ENCODE peak calls at places on chromosome 17, in six cellular contexts. One of them, this sample, is unnamed.

GRCh38 chr17:44279586-44280344 is 11.8 kb upstream of the SLC4A1 start:
- DNase-seq in B cell: peak
- DNase-seq in testis: peak
- DNase-seq in ascending aorta: peak
- DNase-seq in vagina: no peak
- DNase-seq in CD8-positive, alpha-beta T cell: no peak
- DNase-seq in this sample: peak

GRCh38 chr17:28427372-28427771 is 21.4 kb upstream of the SLC46A1 start:
- DNase-seq in CD8-positive, alpha-beta T cell: no peak
- DNase-seq in ascending aorta: no peak
- DNase-seq in testis: no peak
- DNase-seq in B cell: no peak
- DNase-seq in vagina: no peak
- DNase-seq in this sample: no peak

GRCh38 chr17:2982854-2983636 is 80.4 kb downstream of the OR1D5 start:
- DNase-seq in testis: peak
- DNase-seq in CD8-positive, alpha-beta T cell: no peak
- DNase-seq in vagina: no peak
- DNase-seq in B cell: no peak
- DNase-seq in ascending aorta: no peak
- DNase-seq in this sample: no peak

GRCh38 chr17:76179496-76180467 is 38.7 kb upstream of the FOXJ1 start:
- DNase-seq in testis: no peak
- DNase-seq in CD8-positive, alpha-beta T cell: no peak
- DNase-seq in vagina: no peak
- DNase-seq in ascending aorta: no peak
- DNase-seq in B cell: no peak
- DNase-seq in this sample: peak

GRCh38 chr17:46866747-46867146 is 15.4 kb downstream of the WNT9B start:
- DNase-seq in CD8-positive, alpha-beta T cell: no peak
- DNase-seq in B cell: no peak
- DNase-seq in vagina: no peak
- DNase-seq in ascending aorta: no peak
- DNase-seq in testis: no peak
- DNase-seq in this sample: no peak

GRCh38 chr17:66523378-66524174 is 221.2 kb downstream of the PRKCA start:
- DNase-seq in ascending aorta: no peak
- DNase-seq in vagina: no peak
- DNase-seq in CD8-positive, alpha-beta T cell: no peak
- DNase-seq in B cell: no peak
- DNase-seq in testis: no peak
- DNase-seq in this sample: no peak

GRCh38 chr17:79332011-79332410 is 257.4 kb downstream of the ENGASE start:
- DNase-seq in vagina: no peak
- DNase-seq in B cell: no peak
- DNase-seq in testis: no peak
- DNase-seq in ascending aorta: no peak
- DNase-seq in CD8-positive, alpha-beta T cell: no peak
- DNase-seq in this sample: no peak

GRCh38 chr17:38871247-38871991 is 1.6 kb downstream of the LASP1 start:
- DNase-seq in ascending aorta: peak
- DNase-seq in CD8-positive, alpha-beta T cell: no peak
- DNase-seq in vagina: no peak
- DNase-seq in B cell: no peak
- DNase-seq in testis: peak
- DNase-seq in this sample: peak

GRCh38 chr17:20993863-20994778 is 48.7 kb downstream of the USP22 start:
- DNase-seq in testis: no peak
- DNase-seq in vagina: no peak
- DNase-seq in ascending aorta: no peak
- DNase-seq in B cell: no peak
- DNase-seq in CD8-positive, alpha-beta T cell: no peak
- DNase-seq in this sample: no peak

GRCh38 chr17:74569392-74570003 is 2.2 kb upstream of the CD300H start:
- DNase-seq in testis: peak
- DNase-seq in vagina: no peak
- DNase-seq in CD8-positive, alpha-beta T cell: no peak
- DNase-seq in ascending aorta: peak
- DNase-seq in B cell: no peak
- DNase-seq in this sample: no peak

GRCh38 chr17:80381416-80381923 is 33.5 kb upstream of the ENDOV start:
- DNase-seq in ascending aorta: no peak
- DNase-seq in B cell: no peak
- DNase-seq in CD8-positive, alpha-beta T cell: no peak
- DNase-seq in vagina: no peak
- DNase-seq in testis: no peak
- DNase-seq in this sample: no peak

GRCh38 chr17:33091271-33091670 is 99.6 kb downstream of the SPACA3 start:
- DNase-seq in vagina: no peak
- DNase-seq in ascending aorta: no peak
- DNase-seq in B cell: no peak
- DNase-seq in CD8-positive, alpha-beta T cell: no peak
- DNase-seq in testis: no peak
- DNase-seq in this sample: no peak

GRCh38 chr17:30396129-30396528 is 17.4 kb downstream of the CPD start:
- DNase-seq in vagina: no peak
- DNase-seq in testis: no peak
- DNase-seq in CD8-positive, alpha-beta T cell: no peak
- DNase-seq in B cell: no peak
- DNase-seq in ascending aorta: no peak
- DNase-seq in this sample: no peak

GRCh38 chr17:75194879-75195278 is 10.6 kb upstream of the NUP85 start:
- DNase-seq in vagina: no peak
- DNase-seq in ascending aorta: no peak
- DNase-seq in testis: no peak
- DNase-seq in CD8-positive, alpha-beta T cell: no peak
- DNase-seq in B cell: no peak
- DNase-seq in this sample: no peak

GRCh38 chr17:31060814-31061550 is 33.8 kb upstream of the NF1 start:
- DNase-seq in B cell: no peak
- DNase-seq in testis: no peak
- DNase-seq in ascending aorta: no peak
- DNase-seq in vagina: no peak
- DNase-seq in CD8-positive, alpha-beta T cell: no peak
- DNase-seq in this sample: no peak

GRCh38 chr17:45149037-45149668 is 878 bp downstream of the HEXIM1 start:
- DNase-seq in CD8-positive, alpha-beta T cell: peak
- DNase-seq in B cell: peak
- DNase-seq in vagina: peak
- DNase-seq in testis: peak
- DNase-seq in ascending aorta: no peak
- DNase-seq in this sample: peak

GRCh38 chr17:74454197-74455024 is 12.0 kb upstream of the CD300A start:
- DNase-seq in B cell: no peak
- DNase-seq in testis: no peak
- DNase-seq in ascending aorta: no peak
- DNase-seq in vagina: no peak
- DNase-seq in CD8-positive, alpha-beta T cell: no peak
- DNase-seq in this sample: no peak

GRCh38 chr17:29590261-29590978 is 972 bp upstream of the GIT1 start:
- DNase-seq in ascending aorta: no peak
- DNase-seq in B cell: no peak
- DNase-seq in CD8-positive, alpha-beta T cell: no peak
- DNase-seq in vagina: no peak
- DNase-seq in testis: no peak
- DNase-seq in this sample: no peak

GRCh38 chr17:73466704-73467433 is 155.1 kb upstream of the CDC42EP4 start:
- DNase-seq in B cell: no peak
- DNase-seq in ascending aorta: no peak
- DNase-seq in vagina: no peak
- DNase-seq in CD8-positive, alpha-beta T cell: no peak
- DNase-seq in testis: no peak
- DNase-seq in this sample: no peak

GRCh38 chr17:10620823-10621222 is 36.3 kb downstream of the MYH3 start:
- DNase-seq in CD8-positive, alpha-beta T cell: no peak
- DNase-seq in testis: no peak
- DNase-seq in vagina: no peak
- DNase-seq in ascending aorta: no peak
- DNase-seq in B cell: no peak
- DNase-seq in this sample: no peak

GRCh38 chr17:35161281-35161761 is 13.7 kb downstream of the UNC45B start:
- DNase-seq in testis: no peak
- DNase-seq in CD8-positive, alpha-beta T cell: no peak
- DNase-seq in ascending aorta: no peak
- DNase-seq in vagina: no peak
- DNase-seq in B cell: no peak
- DNase-seq in this sample: no peak

GRCh38 chr17:39239640-39240314 is 14.0 kb upstream of the STAC2 start:
- DNase-seq in testis: peak
- DNase-seq in vagina: no peak
- DNase-seq in B cell: peak
- DNase-seq in ascending aorta: no peak
- DNase-seq in CD8-positive, alpha-beta T cell: peak
- DNase-seq in this sample: peak

GRCh38 chr17:59530561-59530960 is 34.8 kb upstream of the DHX40 start:
- DNase-seq in B cell: no peak
- DNase-seq in testis: no peak
- DNase-seq in ascending aorta: no peak
- DNase-seq in CD8-positive, alpha-beta T cell: no peak
- DNase-seq in vagina: no peak
- DNase-seq in this sample: no peak

GRCh38 chr17:69960755-69961154 is 114.3 kb upstream of the KCNJ16 start:
- DNase-seq in B cell: no peak
- DNase-seq in testis: peak
- DNase-seq in ascending aorta: no peak
- DNase-seq in CD8-positive, alpha-beta T cell: no peak
- DNase-seq in vagina: no peak
- DNase-seq in this sample: no peak

GRCh38 chr17:82146663-82147654 is 48.9 kb upstream of the FASN start:
- DNase-seq in B cell: no peak
- DNase-seq in CD8-positive, alpha-beta T cell: no peak
- DNase-seq in testis: no peak
- DNase-seq in vagina: no peak
- DNase-seq in ascending aorta: no peak
- DNase-seq in this sample: no peak

GRCh38 chr17:56144205-56144604 is 9.1 kb upstream of the ANKFN1 start:
- DNase-seq in ascending aorta: no peak
- DNase-seq in B cell: no peak
- DNase-seq in CD8-positive, alpha-beta T cell: no peak
- DNase-seq in vagina: no peak
- DNase-seq in testis: no peak
- DNase-seq in this sample: no peak

GRCh38 chr17:66115246-66115645 is 76.7 kb downstream of the CEP112 start:
- DNase-seq in ascending aorta: no peak
- DNase-seq in B cell: no peak
- DNase-seq in vagina: no peak
- DNase-seq in testis: no peak
- DNase-seq in CD8-positive, alpha-beta T cell: no peak
- DNase-seq in this sample: no peak

GRCh38 chr17:29579866-29580771 is 9.3 kb downstream of the GIT1 start:
- DNase-seq in vagina: no peak
- DNase-seq in CD8-positive, alpha-beta T cell: peak
- DNase-seq in B cell: peak
- DNase-seq in testis: peak
- DNase-seq in ascending aorta: no peak
- DNase-seq in this sample: peak

DNA sequence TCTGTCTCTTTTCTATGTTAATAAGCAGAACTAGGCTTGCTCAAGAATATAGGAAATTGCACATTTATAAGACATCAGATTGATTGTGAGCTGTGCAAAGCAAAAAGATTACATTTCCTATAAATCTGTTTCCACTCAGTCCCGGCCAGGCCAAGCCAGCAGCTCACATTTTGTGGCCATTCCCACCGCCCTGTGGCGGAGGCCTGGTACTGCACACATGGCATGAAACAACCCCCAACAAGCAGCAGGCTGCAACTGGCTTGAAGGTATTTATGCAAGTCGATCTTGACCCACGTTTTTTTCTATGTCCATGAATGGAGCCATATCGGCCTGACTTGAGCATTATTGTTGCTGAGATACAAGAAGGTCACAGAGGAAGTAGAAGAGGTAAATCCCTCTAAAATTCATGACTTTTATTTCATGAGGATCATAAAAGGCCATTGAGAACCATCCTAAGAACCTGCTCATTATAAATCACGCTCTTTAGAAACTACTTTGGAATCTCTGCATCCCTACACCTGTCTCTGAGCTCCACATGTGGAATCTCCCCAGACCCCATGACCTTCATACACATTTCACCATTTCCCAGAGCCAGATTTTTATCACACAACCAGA is 93.6 kb downstream of the PMP22 start:
- DNase-seq in ascending aorta: peak
- DNase-seq in vagina: no peak
- DNase-seq in B cell: no peak
- DNase-seq in testis: peak
- DNase-seq in CD8-positive, alpha-beta T cell: no peak
- DNase-seq in this sample: peak
- TF ChIP-seq CTCF in ascending aorta: peak
- TF ChIP-seq CTCF in vagina: peak
- TF ChIP-seq CTCF in B cell: peak
- TF ChIP-seq CTCF in testis: peak
- TF ChIP-seq CTCF in CD8-positive, alpha-beta T cell: peak
- TF ChIP-seq CTCF in this sample: no peak

GRCh38 chr17:64218066-64218465 is 45.0 kb downstream of the TEX2 start:
- DNase-seq in B cell: peak
- DNase-seq in CD8-positive, alpha-beta T cell: no peak
- DNase-seq in vagina: no peak
- DNase-seq in testis: no peak
- DNase-seq in ascending aorta: no peak
- DNase-seq in this sample: peak
- TF ChIP-seq CTCF in B cell: no peak
- TF ChIP-seq CTCF in CD8-positive, alpha-beta T cell: no peak
- TF ChIP-seq CTCF in vagina: no peak
- TF ChIP-seq CTCF in testis: no peak
- TF ChIP-seq CTCF in ascending aorta: no peak
- TF ChIP-seq CTCF in this sample: no peak

GRCh38 chr17:48491527-48492273 is 39.1 kb downstream of the HOXB1 start:
- DNase-seq in CD8-positive, alpha-beta T cell: no peak
- DNase-seq in B cell: peak
- DNase-seq in ascending aorta: no peak
- DNase-seq in testis: no peak
- DNase-seq in vagina: no peak
- DNase-seq in this sample: peak

GRCh38 chr17:48488548-48489106 is 42.2 kb downstream of the HOXB1 start:
- DNase-seq in ascending aorta: no peak
- DNase-seq in vagina: no peak
- DNase-seq in CD8-positive, alpha-beta T cell: no peak
- DNase-seq in testis: no peak
- DNase-seq in B cell: no peak
- DNase-seq in this sample: no peak

GRCh38 chr17:48490391-48491026 is 40.3 kb downstream of the HOXB1 start:
- DNase-seq in CD8-positive, alpha-beta T cell: no peak
- DNase-seq in ascending aorta: no peak
- DNase-seq in testis: no peak
- DNase-seq in vagina: no peak
- DNase-seq in B cell: no peak
- DNase-seq in this sample: no peak

GRCh38 chr17:48487221-48487620 is 43.6 kb downstream of the HOXB1 start:
- DNase-seq in vagina: no peak
- DNase-seq in ascending aorta: no peak
- DNase-seq in testis: no peak
- DNase-seq in B cell: no peak
- DNase-seq in CD8-positive, alpha-beta T cell: no peak
- DNase-seq in this sample: no peak

GRCh38 chr17:48489781-48490180 is 41.0 kb downstream of the HOXB1 start:
- DNase-seq in ascending aorta: no peak
- DNase-seq in testis: no peak
- DNase-seq in CD8-positive, alpha-beta T cell: no peak
- DNase-seq in vagina: no peak
- DNase-seq in B cell: no peak
- DNase-seq in this sample: no peak
- TF ChIP-seq CTCF in ascending aorta: no peak
- TF ChIP-seq CTCF in testis: no peak
- TF ChIP-seq CTCF in CD8-positive, alpha-beta T cell: no peak
- TF ChIP-seq CTCF in vagina: no peak
- TF ChIP-seq CTCF in B cell: no peak
- TF ChIP-seq CTCF in this sample: no peak

GRCh38 chr17:68511671-68512246 is 471 bp upstream of the PRKAR1A start:
- DNase-seq in CD8-positive, alpha-beta T cell: peak
- DNase-seq in testis: peak
- DNase-seq in ascending aorta: peak
- DNase-seq in B cell: peak
- DNase-seq in vagina: peak
- DNase-seq in this sample: peak
- TF ChIP-seq CTCF in CD8-positive, alpha-beta T cell: no peak
- TF ChIP-seq CTCF in testis: no peak
- TF ChIP-seq CTCF in ascending aorta: peak
- TF ChIP-seq CTCF in B cell: no peak
- TF ChIP-seq CTCF in vagina: no peak
- TF ChIP-seq CTCF in this sample: no peak

This sample was measured in GM20000.